ENCODE peak calls at places on chromosomes 11 and 22, in nine cellular contexts. H, J, W, G, Z, V, U, C and A are unnamed samples.

GRCh38 chr11:17839450-17839849 is 104.9 kb downstream of the KCNC1 start:
- DNase-seq in H (no peak), J (no peak), W (no peak), G (no peak), Z (no peak), V (no peak), U (no peak), C (no peak), A (no peak)

GRCh38 chr22:43396934-43397457 is 14.8 kb upstream of the MPPED1 start:
- DNase-seq in H (no peak), J (no peak), W (no peak), G (no peak), Z (no peak), V (no peak), U (no peak), C (no peak), A (no peak)

GRCh38 chr11:69013009-69013951 is at the start of gene MRGPRF:
- DNase-seq in H (no peak), J (peak; percentile 12), W (peak; percentile 92), G (no peak), Z (peak; percentile 34), V (no peak), U (peak; percentile 92), C (no peak), A (peak; percentile 15)

GRCh38 chr22:20116376-20116950 is 559 bp downstream of the RANBP1 start:
- DNase-seq in H (no peak), J (no peak), W (no peak), G (no peak), Z (no peak), V (no peak), U (peak; percentile 20), C (no peak), A (no peak)

GRCh38 chr11:134270250-134270714 is 5.9 kb upstream of the GLB1L3 start:
- DNase-seq in H (no peak), J (no peak), W (no peak), G (no peak), Z (no peak), V (no peak), U (no peak), C (no peak), A (no peak)

GRCh38 chr22:35930933-35931332 is 97.7 kb downstream of the RBFOX2 start:
- DNase-seq in H (no peak), J (peak; percentile 78), W (peak; percentile 69), G (no peak), Z (no peak), V (peak; percentile 27), U (peak; percentile 78), C (peak; percentile 6), A (peak; percentile 89)

GRCh38 chr11:76120513-76121081 is 85.7 kb downstream of the WNT11 start:
- DNase-seq in H (no peak), J (no peak), W (no peak), G (no peak), Z (no peak), V (no peak), U (no peak), C (no peak), A (peak; percentile 67)

GRCh38 chr11:65793144-65793581 is 6.3 kb downstream of the OVOL1 start:
- DNase-seq in H (no peak), J (no peak), W (no peak), G (no peak), Z (no peak), V (no peak), U (no peak), C (no peak), A (no peak)

GRCh38 chr11:43269229-43269928 is 42.4 kb upstream of the API5 start:
- DNase-seq in H (no peak), J (no peak), W (no peak), G (no peak), Z (no peak), V (no peak), U (no peak), C (no peak), A (no peak)

GRCh38 chr11:78902771-78903507 is 328.3 kb upstream of the NARS2 start:
- DNase-seq in H (no peak), J (no peak), W (no peak), G (no peak), Z (no peak), V (no peak), U (no peak), C (no peak), A (peak; percentile 0)

GRCh38 chr22:47076758-47077157 is 314.3 kb downstream of the TBC1D22A start:
- DNase-seq in H (no peak), J (no peak), W (no peak), G (no peak), Z (no peak), V (peak; percentile 22), U (no peak), C (no peak), A (no peak)

GRCh38 chr11:65551572-65552398 is 6.4 kb downstream of the LTBP3 start:
- DNase-seq in H (no peak), J (no peak), W (no peak), G (peak; percentile 74), Z (no peak), V (peak; percentile 59), U (peak; percentile 41), C (no peak), A (peak; percentile 72)

GRCh38 chr22:27718186-27719032 is 83.1 kb downstream of the MN1 start:
- DNase-seq in H (no peak), J (no peak), W (peak; percentile 94), G (no peak), Z (no peak), V (peak; percentile 52), U (peak; percentile 99), C (no peak), A (peak; percentile 75)

GRCh38 chr11:1262172-1263006 is 39.5 kb downstream of the MUC5B start:
- DNase-seq in H (peak; percentile 69), J (peak; percentile 94), W (peak; percentile 90), G (peak; percentile 86), Z (peak; percentile 21), V (peak; percentile 88), U (peak; percentile 96), C (peak; percentile 48), A (peak; percentile 94)

GRCh38 chr22:30057375-30057774 is 22.9 kb upstream of the HORMAD2 start:
- DNase-seq in H (no peak), J (no peak), W (no peak), G (no peak), Z (no peak), V (no peak), U (no peak), C (no peak), A (no peak)

GRCh38 chr11:72014761-72015320 is 16.1 kb downstream of the IL18BP start:
- DNase-seq in H (no peak), J (no peak), W (no peak), G (no peak), Z (no peak), V (no peak), U (no peak), C (no peak), A (no peak)